ENCODE peak calls at places on chromosomes 12 and 14, in eight cellular contexts. K, W, Q, S, N, L, H and I are unnamed samples.

GRCh38 chr12:18074001-18074400 is 16.0 kb downstream of the RERGL start:
- DNase-seq in K (no peak), Q (no peak), W (peak; percentile 8), S (no peak), L (no peak), N (no peak), H (no peak), I (no peak)

GRCh38 chr14:96091149-96091693 is 52.1 kb downstream of the C14orf132 start:
- DNase-seq in L (no peak), H (no peak), S (no peak), Q (no peak), N (no peak), K (no peak), W (no peak), I (no peak)

GRCh38 chr14:101494826-101495225 is 66.5 kb upstream of the DIO3 start:
- DNase-seq in L (no peak), H (no peak), Q (no peak), N (no peak), K (peak; percentile 6), S (peak; percentile 7), W (no peak), I (no peak)

GRCh38 chr12:81034926-81035325 is 43.0 kb upstream of the ACSS3 start:
- DNase-seq in H (no peak), S (no peak), K (no peak), N (no peak), L (no peak), Q (no peak), W (no peak), I (no peak)

GRCh38 chr14:92473261-92473946 is 40.2 kb upstream of the RIN3 start:
- DNase-seq in K (peak; percentile 17), W (no peak), N (peak; percentile 64), H (no peak), Q (no peak), S (no peak), L (no peak), I (no peak)

GRCh38 chr12:110957159-110957558 is 36.8 kb upstream of the MYL2 start:
- DNase-seq in Q (no peak), S (no peak), W (no peak), N (no peak), K (no peak), H (no peak), L (no peak), I (no peak)

GRCh38 chr12:3615862-3616261 is 124.9 kb downstream of the PRMT8 start:
- DNase-seq in W (no peak), L (no peak), K (no peak), Q (no peak), S (no peak), H (no peak), N (no peak), I (no peak)

GRCh38 chr12:65699251-65699650 is 125.0 kb upstream of the HMGA2 start:
- DNase-seq in N (peak; percentile 76), H (no peak), W (peak; percentile 10), Q (no peak), K (no peak), S (no peak), L (no peak), I (no peak)

GRCh38 chr14:104138098-104138890 is at the start of gene KIF26A:
- DNase-seq in H (no peak), N (no peak), Q (no peak), K (peak; percentile 71), S (peak; percentile 55), L (peak; percentile 59), W (peak; percentile 72), I (no peak)

GRCh38 chr14:25007832-25008231 is 42.1 kb downstream of the STXBP6 start:
- DNase-seq in K (no peak), S (peak; percentile 64), N (no peak), W (no peak), L (no peak), Q (no peak), H (no peak), I (no peak)

GRCh38 chr14:25010471-25010870 is 39.5 kb downstream of the STXBP6 start:
- DNase-seq in W (no peak), K (no peak), S (no peak), N (no peak), Q (no peak), H (no peak), L (no peak), I (no peak)

GRCh38 chr12:28035483-28035882 is 63.0 kb upstream of the PTHLH start:
- DNase-seq in K (no peak), H (no peak), N (peak; percentile 83), W (no peak), Q (no peak), S (no peak), L (no peak), I (no peak)

GRCh38 chr12:122086088-122086487 is 7.5 kb downstream of the MLXIP start:
- DNase-seq in S (no peak), L (no peak), Q (no peak), H (no peak), K (no peak), N (no peak), W (no peak), I (no peak)

GRCh38 chr12:122088181-122088810 is 9.7 kb downstream of the MLXIP start:
- DNase-seq in L (no peak), Q (no peak), K (no peak), N (no peak), S (no peak), W (no peak), H (no peak), I (no peak)

GRCh38 chr12:122086641-122087285 is 8.2 kb downstream of the MLXIP start:
- DNase-seq in L (peak; percentile 59), W (no peak), S (no peak), N (no peak), K (no peak), H (no peak), Q (no peak), I (no peak)

GRCh38 chr12:122089080-122089479 is 10.5 kb downstream of the MLXIP start:
- DNase-seq in N (no peak), K (no peak), H (no peak), L (no peak), Q (no peak), S (no peak), W (no peak), I (no peak)

GRCh38 chr12:122087431-122088180 is 9.1 kb downstream of the MLXIP start:
- DNase-seq in K (no peak), H (no peak), W (no peak), L (peak; percentile 47), N (no peak), S (no peak), Q (no peak), I (no peak)
- H3K4me1 ChIP-seq in K (peaks cover 56% of the 10 kb centered on the region), H (peaks cover 73% of the 10 kb centered on the region), W (peaks cover 14% of the 10 kb centered on the region), L (peaks cover 35% of the 10 kb centered on the region), N (peaks cover 23% of the 10 kb centered on the region), S (peaks cover 26% of the 10 kb centered on the region), Q (peaks cover 19% of the 10 kb centered on the region), I (peaks cover 7% of the 10 kb centered on the region)

GRCh38 chr12:23126794-23127193 is 501.8 kb downstream of the ETNK1 start:
- DNase-seq in L (no peak), W (no peak), H (no peak), K (no peak), S (no peak), Q (no peak), N (no peak), I (no peak)

GRCh38 chr12:23133471-23133870 is 508.5 kb downstream of the ETNK1 start:
- DNase-seq in N (no peak), K (no peak), H (no peak), Q (no peak), W (no peak), L (no peak), S (no peak), I (no peak)

GRCh38 chr12:23128462-23128861 is 503.5 kb downstream of the ETNK1 start:
- DNase-seq in W (no peak), N (no peak), H (no peak), S (no peak), K (no peak), Q (no peak), L (no peak), I (no peak)

GRCh38 chr12:23127701-23128100 is 502.7 kb downstream of the ETNK1 start:
- DNase-seq in Q (no peak), L (no peak), K (no peak), N (no peak), W (no peak), H (no peak), S (no peak), I (no peak)

DNA sequence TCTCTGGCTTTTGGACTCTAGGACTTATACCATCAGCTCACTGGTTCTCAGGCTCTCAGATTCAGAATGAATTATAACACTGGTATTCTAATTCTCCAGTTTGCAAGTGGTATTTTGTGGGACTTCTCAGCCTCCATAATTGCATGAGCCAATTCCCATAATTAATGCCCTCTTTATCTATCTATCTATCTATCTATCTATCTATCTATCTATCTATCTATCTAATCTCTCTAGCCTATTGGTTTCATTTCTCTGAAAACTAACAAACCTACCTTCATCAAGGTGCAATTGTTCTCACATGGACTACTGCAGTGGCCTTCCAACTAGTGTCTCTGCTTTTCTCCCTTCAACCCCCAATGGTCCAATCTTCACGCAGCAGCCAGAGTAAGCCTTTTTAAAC is 507.4 kb downstream of the ETNK1 start:
- DNase-seq in W (no peak), N (no peak), Q (no peak), L (no peak), K (no peak), S (no peak), H (no peak), I (no peak)
- H3K4me1 ChIP-seq in W (no peaks in the 10 kb centered on the region), N (no peaks in the 10 kb centered on the region), Q (no peaks in the 10 kb centered on the region), L (no peaks in the 10 kb centered on the region), K (no peaks in the 10 kb centered on the region), S (no peaks in the 10 kb centered on the region), H (no peaks in the 10 kb centered on the region), I (no peaks in the 10 kb centered on the region)

DNA sequence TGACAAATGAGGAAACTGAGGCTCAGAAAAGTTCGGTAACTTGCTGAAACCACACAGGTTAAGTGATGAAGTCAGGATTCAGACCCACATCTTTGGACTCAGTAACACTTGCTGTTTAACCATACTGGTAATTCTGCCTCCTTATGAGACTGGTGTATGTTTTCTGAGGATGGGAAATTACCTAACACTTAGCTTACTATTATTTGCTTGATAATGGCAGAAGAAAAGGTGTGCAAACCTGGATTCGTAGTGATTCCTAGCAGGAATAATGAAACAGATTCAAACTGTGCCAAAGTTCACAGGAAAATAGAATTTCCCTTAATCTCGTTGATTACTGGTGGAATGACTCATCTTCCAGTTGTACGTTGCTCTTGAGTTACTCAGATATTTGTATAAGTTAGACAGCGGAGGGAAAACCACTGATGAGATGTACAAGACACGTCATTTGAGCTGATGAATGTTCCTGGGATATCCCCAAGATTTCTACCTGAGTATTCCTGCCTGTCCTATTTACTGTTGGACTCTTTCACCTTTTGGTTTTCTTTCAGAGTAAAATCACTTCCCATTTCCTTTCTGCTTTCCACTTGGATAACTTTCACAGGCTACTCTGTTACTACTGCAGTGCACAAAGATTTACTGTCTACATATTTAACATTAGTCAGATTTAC is 37.5 kb downstream of the PRORP start:
- DNase-seq in H (no peak), W (peak; percentile 79), S (no peak), Q (no peak), N (peak; percentile 89), K (no peak), L (no peak), I (peak; percentile 87)
- H3K4me1 ChIP-seq in H (peaks cover 51% of the 10 kb centered on the region), W (no peaks in the 10 kb centered on the region), S (peaks cover 5% of the 10 kb centered on the region), Q (peaks cover 12% of the 10 kb centered on the region), N (peaks cover 2% of the 10 kb centered on the region), K (peaks cover 6% of the 10 kb centered on the region), L (no peaks in the 10 kb centered on the region), I (peaks cover 4% of the 10 kb centered on the region)

DNA sequence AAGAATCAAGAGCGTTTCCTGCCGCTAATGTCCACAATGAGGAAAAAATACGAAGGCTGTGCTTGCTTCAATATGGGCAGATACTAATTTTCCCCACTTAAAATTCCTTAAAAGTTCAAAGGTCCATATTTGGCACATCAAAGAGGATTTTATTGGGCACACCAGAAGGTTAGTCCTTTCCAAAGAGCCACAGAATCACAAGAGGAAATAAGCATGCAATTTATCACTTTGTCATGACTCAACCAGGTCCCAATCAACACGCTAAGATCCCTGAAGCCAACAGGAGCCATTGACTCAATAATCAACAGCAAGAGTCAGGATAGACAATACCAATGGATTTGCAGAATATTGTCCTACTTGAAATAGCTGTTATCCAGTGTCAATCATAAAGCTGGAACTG is 80.6 kb downstream of the MAP1LC3B2 start:
- DNase-seq in N (no peak), Q (no peak), L (no peak), S (no peak), H (no peak), K (no peak), W (no peak), I (peak; percentile 62)
- H3K4me1 ChIP-seq in N (no peaks in the 10 kb centered on the region), Q (no peaks in the 10 kb centered on the region), L (no peaks in the 10 kb centered on the region), S (peaks cover 38% of the 10 kb centered on the region), H (no peaks in the 10 kb centered on the region), K (no peaks in the 10 kb centered on the region), W (peaks cover 26% of the 10 kb centered on the region), I (no peaks in the 10 kb centered on the region)